ENCODE peak calls at places on chromosomes 1 and 21, in five cellular contexts. B, Z, R, J and X are unnamed samples.

GRCh38 chr1:35560256-35561225 is 2.9 kb downstream of the NCDN start:
- DNase-seq in Z (no peak), R (no peak), B (no peak), J (no peak), X (no peak)

GRCh38 chr1:79629414-79629813 is 622.9 kb upstream of the ADGRL4 start:
- DNase-seq in B (no peak), R (no peak), Z (no peak), J (no peak), X (no peak)

GRCh38 chr1:79422726-79423125 is 416.2 kb upstream of the ADGRL4 start:
- DNase-seq in Z (no peak), R (no peak), J (no peak), B (no peak), X (no peak)

GRCh38 chr1:30675761-30676160 is 47.6 kb downstream of the MATN1 start:
- DNase-seq in J (no peak), R (no peak), B (no peak), Z (no peak), X (no peak)

GRCh38 chr1:201072149-201072548 is 40.1 kb downstream of the CACNA1S start:
- DNase-seq in R (no peak), J (no peak), Z (no peak), B (no peak), X (no peak)

GRCh38 chr1:161855260-161855659 is 89.1 kb downstream of the ATF6 start:
- DNase-seq in R (no peak), J (no peak), B (no peak), Z (no peak), X (no peak)

GRCh38 chr1:101664726-101665125 is 332.0 kb downstream of the OLFM3 start:
- DNase-seq in B (no peak), R (no peak), J (no peak), Z (no peak), X (no peak)

GRCh38 chr21:28936036-28936435 is 56.6 kb downstream of the LTN1 start:
- DNase-seq in Z (no peak), B (no peak), R (no peak), J (no peak), X (no peak)

DNA sequence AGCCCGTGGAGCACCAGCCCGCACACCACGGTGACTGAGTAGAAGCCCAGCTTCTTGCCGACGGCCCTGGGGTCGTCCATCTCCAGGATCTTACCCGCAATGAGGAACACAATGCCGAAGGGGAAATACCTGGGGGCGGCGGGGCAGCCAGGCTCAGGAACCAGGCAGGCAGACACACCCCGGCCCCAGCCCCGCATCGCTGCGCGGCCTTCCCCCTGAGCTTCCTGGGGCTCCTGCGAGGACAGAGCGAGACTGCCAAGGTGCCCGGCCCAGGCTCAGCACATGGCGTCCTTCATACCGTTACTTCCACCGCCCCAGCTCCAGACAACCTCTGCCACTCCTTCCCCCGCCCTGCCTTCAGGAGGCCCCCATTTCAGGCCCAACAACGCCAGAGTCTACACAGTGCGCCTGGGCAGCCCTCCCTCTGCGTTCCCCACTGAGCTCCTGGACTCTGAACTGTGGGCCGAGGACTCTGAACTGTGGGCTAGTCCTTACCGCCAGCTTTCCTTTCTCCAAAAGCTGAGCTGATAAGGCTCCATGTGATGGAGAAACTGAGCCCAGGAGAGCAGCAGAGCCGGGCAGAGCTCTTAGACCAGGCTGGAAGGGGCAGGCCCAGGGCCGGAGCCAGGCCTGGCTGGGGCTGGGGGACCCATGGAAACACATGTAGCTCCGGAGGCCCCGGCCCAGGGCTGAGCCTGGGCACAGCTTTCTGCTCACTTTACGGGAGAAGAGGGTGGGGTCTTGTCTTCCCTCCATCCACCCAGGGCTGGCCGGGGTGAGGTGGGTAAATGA is 30.8 kb downstream of the PODN start:
- DNase-seq in B (no peak), R (no peak), Z (no peak), J (no peak), X (no peak)
- TF ChIP-seq CTCF in B (no peak), R (no peak), Z (no peak), J (no peak), X (no peak)

GRCh38 chr1:186845581-186846210 is 16.9 kb downstream of the PLA2G4A start:
- DNase-seq in B (no peak), Z (no peak), R (no peak), J (no peak), X (no peak)
- TF ChIP-seq CTCF in B (no peak), Z (no peak), R (no peak), J (no peak), X (no peak)

GRCh38 chr1:61337471-61337870 is 255.1 kb downstream of the NFIA start:
- DNase-seq in Z (no peak), B (no peak), J (no peak), R (peak), X (no peak)

GRCh38 chr1:61337037-61337436 is 254.7 kb downstream of the NFIA start:
- DNase-seq in R (peak), J (no peak), Z (no peak), B (no peak), X (no peak)

GRCh38 chr1:61338899-61339298 is 256.5 kb downstream of the NFIA start:
- DNase-seq in Z (no peak), J (no peak), R (no peak), B (no peak), X (no peak)

GRCh38 chr1:61341426-61341825 is 259.1 kb downstream of the NFIA start:
- DNase-seq in B (no peak), J (no peak), Z (no peak), R (no peak), X (no peak)

GRCh38 chr1:61337981-61338848 is 255.9 kb downstream of the NFIA start:
- DNase-seq in J (peak), B (peak), Z (no peak), R (peak), X (peak)
- TF ChIP-seq CTCF in J (peak), B (peak), Z (peak), R (peak), X (peak)

DNA sequence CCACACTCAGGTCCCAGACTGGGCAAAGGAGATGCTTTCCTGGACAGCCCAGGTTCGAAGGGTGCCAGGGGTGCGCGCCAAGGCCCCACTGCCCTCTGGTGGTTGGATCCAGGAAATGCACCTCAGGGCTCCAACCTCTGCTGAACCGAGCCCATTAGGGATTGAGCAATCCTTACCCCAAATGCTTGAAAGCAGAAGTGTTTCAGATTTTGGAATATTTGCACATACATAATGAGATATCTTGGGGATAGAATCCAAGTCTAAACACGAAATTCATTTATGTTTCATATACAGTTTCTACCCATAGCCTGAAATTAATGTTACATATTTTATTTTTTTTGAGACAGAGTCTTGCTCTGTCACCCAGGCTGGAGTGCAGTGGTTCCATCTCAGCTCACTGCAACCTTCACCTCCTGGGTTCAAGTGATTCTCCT is 57.4 kb downstream of the SLC9A1 start:
- DNase-seq in B (peak), R (peak), J (peak), Z (peak), X (peak)
- TF ChIP-seq CTCF in B (peak), R (peak), J (peak), Z (peak), X (peak)

GRCh38 chr21:30839304-30839703 is 9.7 kb upstream of the KRTAP7-1 start:
- DNase-seq in J (no peak), R (no peak), Z (peak), B (peak), X (no peak)
- TF ChIP-seq CTCF in J (no peak), R (no peak), Z (peak), B (peak), X (peak)

DNA sequence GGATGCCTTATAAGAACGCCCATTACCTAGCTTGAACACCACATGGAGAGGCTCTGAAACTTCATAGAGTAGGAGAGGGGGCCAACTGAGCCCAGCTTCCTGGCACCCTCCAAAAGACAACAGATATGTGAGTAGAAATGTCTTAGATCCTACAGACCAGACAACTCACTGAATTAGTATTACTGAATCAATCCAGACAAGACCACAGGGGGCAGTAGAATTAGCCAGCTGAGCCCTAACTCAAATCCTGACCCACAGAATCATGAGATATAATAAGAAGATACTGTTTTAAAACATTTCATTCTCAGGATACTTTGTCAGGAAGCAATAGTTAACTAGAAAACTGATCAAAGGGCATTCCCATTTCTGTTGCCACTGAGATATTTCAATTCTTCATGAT is 45.8 kb upstream of the C1orf21 start:
- DNase-seq in R (no peak), B (no peak), J (no peak), Z (no peak), X (no peak)
- TF ChIP-seq CTCF in R (no peak), B (peak), J (no peak), Z (no peak), X (no peak)

GRCh38 chr1:95287078-95287477 is 53.1 kb downstream of the RWDD3 start:
- DNase-seq in Z (no peak), B (no peak), J (no peak), R (no peak), X (no peak)
- TF ChIP-seq CTCF in Z (no peak), B (no peak), J (no peak), R (no peak), X (no peak)

GRCh38 chr21:31347435-31348032 is 3.5 kb upstream of the TIAM1 start:
- DNase-seq in J (no peak), R (no peak), B (no peak), Z (no peak), X (no peak)
- TF ChIP-seq CTCF in J (no peak), R (no peak), B (peak), Z (no peak), X (peak)